ENCODE peak calls at places on chromosome 1, in nine cellular contexts. Z, B, G, R, Y, P, T, E and X are unnamed samples.
A peak's percentile ranks its signal among the peaks of the same experiment; 100 is the strongest.

GRCh38 chr1:90201467-90202358 is 206.8 kb downstream of the ZNF326 start:
- DNase-seq in Z (no peak), B (no peak), G (no peak), R (peak; percentile 2), Y (peak; percentile 24), P (no peak), T (no peak), E (no peak), X (no peak)

GRCh38 chr1:9927259-9927658 is 15.9 kb downstream of the LZIC start:
- DNase-seq in Z (no peak), B (no peak), G (no peak), R (no peak), Y (no peak), P (no peak), T (no peak), E (no peak), X (no peak)

GRCh38 chr1:210328746-210329488 is at the start of gene HHAT:
- DNase-seq in Z (peak; percentile 27), B (peak; percentile 76), G (peak; percentile 79), R (peak; percentile 81), Y (peak; percentile 88), P (peak; percentile 63), T (peak; percentile 46), E (peak; percentile 79), X (peak; percentile 65)

GRCh38 chr1:47323475-47324105 is 9.6 kb upstream of the STIL start:
- DNase-seq in Z (no peak), B (no peak), G (no peak), R (no peak), Y (no peak), P (no peak), T (no peak), E (no peak), X (no peak)

GRCh38 chr1:66542811-66543767 is 9.1 kb downstream of the SGIP1 start:
- DNase-seq in Z (peak; percentile 41), B (no peak), G (no peak), R (peak; percentile 43), Y (no peak), P (no peak), T (peak; percentile 47), E (no peak), X (no peak)

GRCh38 chr1:174433451-174433850 is 14.3 kb upstream of the GPR52 start:
- DNase-seq in Z (no peak), B (no peak), G (no peak), R (peak; percentile 62), Y (no peak), P (no peak), T (no peak), E (no peak), X (no peak)

GRCh38 chr1:245154429-245155185 is at the start of gene KIF26B:
- DNase-seq in Z (no peak), B (peak; percentile 50), G (peak; percentile 52), R (peak; percentile 67), Y (no peak), P (peak; percentile 65), T (no peak), E (peak; percentile 58), X (peak; percentile 46)

GRCh38 chr1:41368384-41368783 is 7.2 kb downstream of the FOXO6 start:
- DNase-seq in Z (no peak), B (peak; percentile 27), G (no peak), R (no peak), Y (no peak), P (no peak), T (no peak), E (no peak), X (no peak)

GRCh38 chr1:230793463-230793745 is 46.2 kb downstream of the CAPN9 start:
- DNase-seq in Z (no peak), B (no peak), G (peak; percentile 1), R (no peak), Y (no peak), P (no peak), T (no peak), E (no peak), X (no peak)

GRCh38 chr1:105558023-105558422 is 1498.5 kb upstream of the PRMT6 start:
- DNase-seq in Z (no peak), B (no peak), G (no peak), R (no peak), Y (no peak), P (no peak), T (no peak), E (no peak), X (no peak)

GRCh38 chr1:28173151-28173979 is 3.1 kb downstream of the PTAFR start:
- DNase-seq in Z (no peak), B (no peak), G (no peak), R (no peak), Y (no peak), P (peak; percentile 72), T (no peak), E (no peak), X (no peak)

DNA sequence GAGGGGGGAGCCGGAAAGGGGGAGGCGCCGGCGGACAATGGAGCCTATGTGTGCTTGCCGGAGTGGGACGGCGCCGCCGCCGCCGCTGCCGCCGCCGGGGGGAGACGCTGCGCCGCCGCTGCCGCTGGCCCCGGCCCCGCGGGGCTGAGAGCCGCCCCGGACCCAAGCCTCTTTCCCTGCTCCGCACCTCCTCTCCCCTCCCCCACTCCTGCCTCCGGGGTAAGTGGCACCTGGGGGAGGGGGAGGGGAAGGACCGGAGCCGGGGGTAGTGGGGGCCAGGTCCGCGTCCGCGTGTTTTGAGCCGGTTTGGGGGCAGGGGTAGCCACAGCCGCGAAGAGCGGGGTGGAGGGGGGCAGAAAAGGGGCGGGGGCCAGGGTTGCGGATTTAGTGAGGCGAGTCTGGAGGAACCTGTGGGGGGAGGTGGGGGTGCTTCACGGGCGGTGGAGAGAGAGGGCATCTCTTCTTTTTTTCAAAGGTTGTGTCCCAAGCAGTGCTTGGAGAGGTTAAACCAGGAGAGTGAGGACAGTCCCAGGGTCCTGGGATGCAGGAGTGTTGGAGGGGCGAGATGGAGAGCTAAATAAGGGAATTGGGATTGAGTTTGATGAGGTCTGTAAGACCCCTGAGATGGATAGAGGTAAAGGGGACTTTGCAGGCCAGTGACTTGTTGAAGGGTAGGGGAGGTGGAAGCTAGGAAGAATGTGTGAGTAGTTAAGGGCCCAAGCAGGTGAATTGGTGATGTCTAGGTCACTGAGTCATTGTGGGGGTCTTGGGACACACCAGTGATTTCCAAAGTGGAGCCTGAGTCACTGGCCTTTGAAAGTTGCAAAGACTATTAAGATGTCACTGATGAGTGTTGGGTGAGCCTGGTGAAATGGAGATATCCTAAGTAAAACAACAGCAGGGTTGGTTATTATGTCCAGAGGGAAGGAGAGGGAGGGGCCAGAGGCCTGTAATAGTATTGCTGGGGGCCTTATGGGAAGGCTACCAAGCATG is 59.1 kb downstream of the BCL9 start:
- DNase-seq in Z (no peak), B (no peak), G (no peak), R (peak; percentile 38), Y (no peak), P (no peak), T (no peak), E (no peak), X (no peak)
- TF ChIP-seq CTCF in Z (peak; percentile 55), B (no peak), G (peak; percentile 28), R (no peak), Y (no peak), P (no peak), T (no peak), E (no peak), X (no peak)

GRCh38 chr1:147892216-147892615 is 10.4 kb upstream of the GJA8 start:
- DNase-seq in Z (no peak), B (no peak), G (no peak), R (no peak), Y (no peak), P (no peak), T (no peak), E (no peak), X (no peak)
- TF ChIP-seq CTCF in Z (peak; percentile 39), B (no peak), G (peak; percentile 18), R (peak; percentile 28), Y (no peak), P (no peak), T (no peak), E (no peak), X (no peak)

GRCh38 chr1:219066631-219067349 is 106.9 kb upstream of the LYPLAL1 start:
- DNase-seq in Z (peak; percentile 18), B (no peak), G (no peak), R (peak; percentile 62), Y (no peak), P (no peak), T (peak; percentile 19), E (no peak), X (no peak)
- TF ChIP-seq CTCF in Z (peak; percentile 58), B (peak; percentile 51), G (no peak), R (peak; percentile 66), Y (peak; percentile 26), P (peak; percentile 64), T (no peak), E (peak; percentile 69), X (peak; percentile 66)

DNA sequence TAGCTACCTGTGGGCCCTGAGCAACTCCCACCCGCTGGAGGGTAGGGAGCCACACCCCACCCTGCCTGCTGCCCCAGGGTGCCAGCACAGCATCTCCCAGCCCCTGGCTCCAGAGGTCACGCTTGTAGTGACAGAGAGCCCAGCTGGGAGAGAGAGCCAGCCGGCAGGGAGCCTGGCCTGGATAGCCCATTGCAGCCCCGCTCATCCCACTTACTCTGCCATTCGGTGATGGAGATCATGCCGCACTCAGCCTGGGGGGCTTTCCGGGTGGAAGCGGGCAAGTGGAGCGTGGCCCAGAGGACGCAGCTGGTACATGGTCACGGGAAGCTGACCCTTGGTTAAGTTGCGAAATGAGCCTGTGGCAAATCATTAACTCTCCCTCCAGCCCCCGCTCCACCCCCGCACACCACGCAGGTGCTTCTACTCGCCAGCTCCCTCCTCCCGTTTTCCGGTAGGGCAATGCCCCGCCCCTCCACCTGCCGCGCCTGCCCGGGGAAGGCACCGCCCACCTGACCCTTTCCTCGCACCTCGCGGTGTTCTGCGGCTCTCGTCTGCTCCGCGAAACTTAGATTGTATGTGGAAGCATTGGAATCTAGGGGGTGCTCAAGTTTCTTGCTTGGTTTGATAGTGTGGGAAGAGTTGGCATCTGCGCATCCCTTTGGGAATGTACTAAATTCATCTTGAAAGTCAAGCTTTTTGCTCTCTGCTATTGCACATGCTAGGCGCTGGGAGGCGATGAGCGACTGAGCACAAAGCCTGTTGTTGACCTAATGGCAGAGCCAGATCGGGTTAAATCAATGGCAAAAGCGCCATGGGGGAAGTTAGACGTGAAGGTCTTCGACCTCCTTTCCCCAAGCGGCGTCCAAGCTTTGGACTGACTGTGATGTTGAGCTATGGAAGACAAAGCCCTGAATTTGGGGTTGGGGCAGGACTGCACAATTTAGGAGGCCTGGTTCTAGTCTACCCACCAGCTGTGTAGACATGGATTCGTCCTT is at the start of gene GOLT1A:
- DNase-seq in Z (peak; percentile 69), B (peak; percentile 66), G (peak; percentile 82), R (peak; percentile 73), Y (peak; percentile 87), P (peak; percentile 73), T (peak; percentile 48), E (peak; percentile 60), X (peak; percentile 57)
- TF ChIP-seq CTCF in Z (peak; percentile 91), B (peak; percentile 70), G (no peak), R (peak; percentile 77), Y (no peak), P (peak; percentile 59), T (peak; percentile 54), E (peak; percentile 46), X (peak; percentile 74)

GRCh38 chr1:19229828-19230325 is 19.8 kb upstream of the UBR4 start:
- DNase-seq in Z (no peak), B (no peak), G (no peak), R (no peak), Y (no peak), P (no peak), T (no peak), E (no peak), X (no peak)

GRCh38 chr1:19229229-19229628 is 19.2 kb upstream of the UBR4 start:
- DNase-seq in Z (no peak), B (no peak), G (no peak), R (no peak), Y (no peak), P (no peak), T (no peak), E (no peak), X (no peak)

GRCh38 chr1:19234224-19234623 is 17.1 kb downstream of the EMC1 start:
- DNase-seq in Z (no peak), B (no peak), G (no peak), R (no peak), Y (no peak), P (no peak), T (no peak), E (no peak), X (no peak)

GRCh38 chr1:19232526-19232851 is 18.8 kb downstream of the EMC1 start:
- DNase-seq in Z (peak; percentile 44), B (peak; percentile 67), G (no peak), R (no peak), Y (no peak), P (no peak), T (no peak), E (no peak), X (no peak)
- TF ChIP-seq CTCF in Z (no peak), B (no peak), G (no peak), R (peak; percentile 2), Y (no peak), P (no peak), T (no peak), E (no peak), X (no peak)